ENCODE peak calls at places on chromosomes 3 and 15, in eight cellular contexts. P is ovary, X is tibial nerve, J is A549, W is K562, V is stomach, Q is transverse colon, C is sigmoid colon. F is an unnamed sample.

GRCh38 chr3:194031349-194031748 is 104.6 kb upstream of the HES1 start:
- DNase-seq in C (no peak), J (no peak), Q (no peak), X (no peak), P (no peak), W (no peak), V (no peak), F (no peak)

GRCh38 chr3:99911433-99911832 is 93.8 kb downstream of the CMSS1 start:
- DNase-seq in J (no peak), V (no peak), Q (no peak), C (no peak), W (no peak), P (no peak), X (no peak), F (no peak)

GRCh38 chr3:23490459-23490858 is 287.3 kb downstream of the UBE2E2 start:
- DNase-seq in V (no peak), X (no peak), Q (no peak), W (no peak), P (no peak), C (no peak), J (peak; percentile 50), F (no peak)

GRCh38 chr3:45082139-45082538 is 56.0 kb downstream of the CLEC3B start:
- DNase-seq in J (no peak), P (no peak), C (no peak), W (no peak), Q (no peak), X (no peak), V (no peak), F (no peak)

GRCh38 chr3:132628157-132628556 is 31.1 kb downstream of the ACKR4 start:
- DNase-seq in C (no peak), Q (no peak), W (no peak), V (no peak), P (no peak), J (no peak), X (no peak), F (no peak)

GRCh38 chr15:67924359-67924974 is 84.6 kb upstream of the RNU6-1 start:
- DNase-seq in C (no peak), J (no peak), X (no peak), W (peak; percentile 52), Q (no peak), V (no peak), P (no peak), F (no peak)

GRCh38 chr3:24495334-24495994 is 814 bp upstream of the THRB start:
- DNase-seq in J (peak; percentile 61), Q (peak; percentile 67), X (peak; percentile 24), W (peak; percentile 80), C (peak; percentile 76), P (peak; percentile 23), V (peak; percentile 70), F (peak; percentile 53)

GRCh38 chr15:98581715-98582114 is 66.6 kb upstream of the IGF1R start:
- DNase-seq in W (no peak), V (no peak), C (no peak), P (no peak), X (no peak), J (no peak), Q (no peak), F (no peak)

GRCh38 chr3:82144811-82145210 is 383.4 kb upstream of the GBE1 start:
- DNase-seq in W (no peak), J (no peak), V (no peak), Q (no peak), P (no peak), X (no peak), C (no peak), F (no peak)

GRCh38 chr15:76253851-76254440 is 57.3 kb downstream of the ETFA start:
- DNase-seq in C (no peak), X (no peak), J (no peak), W (no peak), Q (no peak), P (no peak), V (no peak), F (no peak)

GRCh38 chr3:4988815-4989648 is 9.8 kb downstream of the BHLHE40 start:
- DNase-seq in X (peak; percentile 56), J (peak; percentile 91), C (peak; percentile 82), Q (peak; percentile 53), W (peak; percentile 95), P (peak; percentile 34), V (no peak), F (no peak)

GRCh38 chr3:157201648-157202278 is 41.8 kb upstream of the CCNL1 start:
- DNase-seq in X (no peak), C (no peak), V (no peak), W (peak; percentile 55), Q (no peak), J (peak; percentile 33), P (no peak), F (no peak)

GRCh38 chr3:130975251-130975650 is 51.4 kb downstream of the ASTE1 start:
- DNase-seq in J (no peak), P (no peak), Q (no peak), C (no peak), X (no peak), W (no peak), V (no peak), F (no peak)

GRCh38 chr15:78341057-78341763 is 1.1 kb downstream of the CRABP1 start:
- DNase-seq in P (no peak), J (peak; percentile 36), C (no peak), Q (no peak), V (no peak), W (no peak), X (no peak), F (no peak)

GRCh38 chr3:41362638-41363559 is 163.6 kb downstream of the CTNNB1 start:
- DNase-seq in J (no peak), P (no peak), X (no peak), V (no peak), C (no peak), W (no peak), Q (no peak), F (no peak)

DNA sequence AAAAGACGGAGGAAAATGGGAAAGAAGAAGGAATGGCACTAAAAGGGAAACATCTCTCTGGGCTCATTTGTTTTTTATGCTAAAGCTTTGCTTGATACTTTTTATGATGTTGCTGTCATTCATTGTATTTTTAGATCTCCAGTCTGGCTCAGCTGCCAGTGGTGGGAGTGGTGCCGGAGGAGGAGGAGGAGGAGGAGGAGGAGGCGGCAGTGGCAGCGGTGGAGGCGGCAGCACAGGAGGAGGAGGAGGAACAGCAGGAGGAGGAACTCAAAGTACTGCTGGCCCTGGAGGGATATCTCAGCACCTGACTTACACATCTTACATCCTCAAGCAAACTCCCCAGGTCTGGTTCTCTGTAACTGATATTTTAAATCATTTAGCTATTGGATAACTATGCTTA is 49.6 kb downstream of the MAP6D1 start:
- DNase-seq in V (no peak), Q (no peak), J (no peak), X (no peak), C (no peak), W (peak; percentile 7), P (no peak), F (peak; percentile 28)
- TF ChIP-seq EP300 in V (no peak), Q (no peak), J (no peak), X (no peak), C (no peak), W (no peak), P (no peak), F (no peak)

GRCh38 chr15:41367418-41367817 is 34.7 kb downstream of the NUSAP1 start:
- DNase-seq in V (no peak), J (no peak), C (no peak), X (no peak), Q (no peak), W (no peak), P (no peak), F (no peak)
- H3K9me3 ChIP-seq in V (no peaks in the 10 kb centered on the region), J (no peaks in the 10 kb centered on the region), C (no peaks in the 10 kb centered on the region), X (peaks cover 10% of the 10 kb centered on the region), Q (no peaks in the 10 kb centered on the region), W (no peaks in the 10 kb centered on the region), P (no peaks in the 10 kb centered on the region), F (no peaks in the 10 kb centered on the region)

GRCh38 chr15:41493205-41493901 is at the start of gene ITPKA:
- DNase-seq in Q (peak; percentile 92), W (peak; percentile 90), C (peak; percentile 86), P (peak; percentile 64), X (peak; percentile 26), J (peak; percentile 61), V (peak; percentile 86), F (peak; percentile 84)
- TF ChIP-seq POLR2A in Q (peak; percentile 75), W (peak; percentile 80), C (no peak), P (no peak), X (no peak), J (no peak), V (no peak), F (no peak)

GRCh38 chr3:8517490-8517889 is 15.9 kb downstream of the LMCD1 start:
- DNase-seq in W (no peak), X (no peak), P (no peak), Q (no peak), J (no peak), V (no peak), C (no peak), F (no peak)

GRCh38 chr3:8520816-8521415 is 19.3 kb downstream of the LMCD1 start:
- DNase-seq in V (no peak), P (no peak), W (no peak), C (no peak), Q (no peak), J (no peak), X (no peak), F (no peak)

GRCh38 chr3:8519774-8520448 is 18.3 kb downstream of the LMCD1 start:
- DNase-seq in C (no peak), X (no peak), Q (no peak), V (no peak), J (no peak), W (no peak), P (no peak), F (no peak)

GRCh38 chr3:8518138-8518537 is 16.5 kb downstream of the LMCD1 start:
- DNase-seq in X (no peak), J (no peak), W (no peak), V (no peak), P (no peak), C (no peak), Q (no peak), F (no peak)

DNA sequence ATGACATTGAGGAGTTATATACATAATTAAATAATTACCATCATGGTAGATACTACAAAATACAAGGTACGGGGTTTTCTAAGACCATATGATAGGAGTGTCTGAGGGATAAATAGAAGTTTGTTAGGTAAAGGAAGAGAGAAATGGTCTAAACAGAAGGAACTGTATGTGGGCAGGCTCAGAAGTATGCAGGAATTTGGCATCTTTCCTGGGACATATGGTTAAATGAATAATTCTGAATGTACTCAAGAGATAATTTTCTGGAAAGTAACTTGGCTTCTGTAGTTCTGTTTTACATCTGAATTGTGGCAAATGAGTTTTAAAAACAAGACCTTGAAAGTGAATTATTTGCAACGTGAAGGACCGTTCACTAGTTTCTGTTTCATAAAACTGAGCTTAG is 17.5 kb downstream of the LMCD1 start:
- DNase-seq in P (no peak), W (no peak), J (no peak), Q (no peak), C (no peak), V (no peak), X (no peak), F (no peak)
- TF ChIP-seq EP300 in P (no peak), W (no peak), J (no peak), Q (no peak), C (no peak), V (no peak), X (no peak), F (no peak)

DNA sequence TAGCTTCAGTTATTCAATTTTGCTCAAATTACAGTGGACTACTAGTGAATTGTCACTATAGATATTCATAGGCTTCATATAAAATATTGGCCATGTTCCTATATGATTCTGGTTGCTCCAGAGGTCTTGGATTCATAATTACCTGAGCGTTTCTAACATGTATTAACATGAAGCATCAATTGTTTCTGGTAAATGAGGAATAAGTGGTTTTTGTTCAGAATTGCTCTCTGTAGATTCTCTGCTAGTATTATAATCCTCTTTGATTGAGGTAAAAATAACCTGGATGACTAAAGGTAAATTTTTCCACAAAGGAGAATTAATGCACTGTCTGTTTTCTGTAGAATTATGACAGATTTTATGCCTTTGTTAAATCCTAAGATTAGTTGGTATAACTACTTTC is 258.1 kb upstream of the CNTN6 start:
- DNase-seq in J (no peak), P (no peak), C (no peak), X (no peak), Q (no peak), V (no peak), W (no peak), F (no peak)
- H3K9me3 ChIP-seq in J (no peaks in the 10 kb centered on the region), P (no peaks in the 10 kb centered on the region), C (no peaks in the 10 kb centered on the region), X (peaks cover 3% of the 10 kb centered on the region), Q (no peaks in the 10 kb centered on the region), V (no peaks in the 10 kb centered on the region), W (peaks cover 2% of the 10 kb centered on the region), F (peaks cover 8% of the 10 kb centered on the region)